ENCODE peak calls at places on chromosomes 4 and X, in seven cellular contexts. M, P, L, J, T, F and I are unnamed samples.

GRCh38 chrX:24153796-24154189 is 4.3 kb downstream of the ZFX start:
- DNase-seq in M (no peak), P (no peak), L (no peak), J (no peak), T (no peak), F (no peak), I (no peak)

GRCh38 chr4:45241976-45242375 is 515.6 kb upstream of the GNPDA2 start:
- DNase-seq in M (no peak), P (no peak), L (no peak), J (no peak), T (no peak), F (no peak), I (no peak)

GRCh38 chrX:44344194-44344593 is 722 bp upstream of the EFHC2 start:
- DNase-seq in M (peak; percentile 65), P (peak; percentile 37), L (no peak), J (no peak), T (no peak), F (peak; percentile 48), I (no peak)

GRCh38 chr4:54971474-54971950 is 153.9 kb downstream of the KDR start:
- DNase-seq in M (peak; percentile 8), P (no peak), L (peak; percentile 17), J (no peak), T (peak; percentile 44), F (no peak), I (no peak)

GRCh38 chrX:154729439-154729838 is 21.4 kb downstream of the GAB3 start:
- DNase-seq in M (no peak), P (no peak), L (no peak), J (no peak), T (no peak), F (no peak), I (no peak)

GRCh38 chr4:40731792-40732245 is 17.9 kb upstream of the NSUN7 start:
- DNase-seq in M (no peak), P (no peak), L (no peak), J (no peak), T (no peak), F (no peak), I (peak; percentile 17)

GRCh38 chr4:76067652-76068286 is 6.7 kb upstream of the ART3 start:
- DNase-seq in M (peak; percentile 53), P (peak; percentile 55), L (peak; percentile 60), J (no peak), T (peak; percentile 71), F (peak; percentile 19), I (peak; percentile 50)

GRCh38 chr4:41264212-41264611 is 7.5 kb downstream of the UCHL1 start:
- DNase-seq in M (no peak), P (no peak), L (no peak), J (no peak), T (no peak), F (no peak), I (no peak)

GRCh38 chr4:140757220-140757607 is 1.0 kb upstream of the TBC1D9 start:
- DNase-seq in M (no peak), P (no peak), L (peak; percentile 65), J (no peak), T (no peak), F (no peak), I (no peak)

GRCh38 chrX:145716226-145716625 is 101.4 kb upstream of the SLITRK2 start:
- DNase-seq in M (no peak), P (no peak), L (no peak), J (no peak), T (no peak), F (no peak), I (no peak)